ENCODE peak calls at places on chromosomes 4 and X, in ten cellular contexts. I is H1, U is transverse colon, S is GM23338, J is esophagus muscularis mucosa, K is stomach, B is breast epithelium, G is GM12878, A is HCT116, Y is GM12892. W is an unnamed sample.

GRCh38 chrX:135982860-135983259 is 2.4 kb upstream of the SLC9A6 start:
- DNase-seq in I (no peak), U (no peak), S (no peak), J (no peak), K (no peak), B (no peak), G (no peak), A (no peak), Y (no peak), W (no peak)

GRCh38 chr4:77385124-77385969 is 220.3 kb upstream of the CXCL13 start:
- DNase-seq in I (peak), U (peak), S (peak), J (no peak), K (peak), B (peak), G (peak), A (peak), Y (no peak), W (peak)

GRCh38 chr4:102627831-102628523 is 126.8 kb downstream of the NFKB1 start:
- DNase-seq in I (no peak), U (no peak), S (no peak), J (no peak), K (no peak), B (no peak), G (no peak), A (peak), Y (no peak), W (no peak)

GRCh38 chr4:153564630-153565525 is 98.7 kb downstream of the TMEM131L start:
- DNase-seq in I (no peak), U (no peak), S (no peak), J (peak), K (peak), B (no peak), G (no peak), A (no peak), Y (no peak), W (no peak)

GRCh38 chrX:36609653-36610585 is 398.2 kb upstream of the FAM47C start:
- DNase-seq in I (no peak), U (no peak), S (no peak), J (no peak), K (no peak), B (no peak), G (no peak), A (no peak), Y (no peak), W (no peak)

GRCh38 chrX:129876734-129877395 is 29.1 kb upstream of the UTP14A start:
- DNase-seq in I (no peak), U (no peak), S (no peak), J (no peak), K (no peak), B (no peak), G (no peak), A (peak), Y (no peak), W (no peak)

GRCh38 chr4:80948161-80948560 is 82.3 kb upstream of the BMP3 start:
- DNase-seq in I (no peak), U (no peak), S (no peak), J (no peak), K (no peak), B (no peak), G (no peak), A (no peak), Y (no peak), W (no peak)

GRCh38 chr4:118410143-118410542 is 57.3 kb upstream of the PRSS12 start:
- DNase-seq in I (no peak), U (no peak), S (no peak), J (no peak), K (no peak), B (no peak), G (no peak), A (no peak), Y (no peak), W (no peak)

GRCh38 chrX:121356850-121357171 is 309.4 kb downstream of the GLUD2 start:
- DNase-seq in I (no peak), U (no peak), S (no peak), J (no peak), K (no peak), B (no peak), G (no peak), A (no peak), Y (no peak), W (no peak)

GRCh38 chr4:85598936-85599335 is 124.0 kb downstream of the ARHGAP24 start:
- DNase-seq in I (no peak), U (no peak), S (no peak), J (no peak), K (no peak), B (no peak), G (no peak), A (no peak), Y (no peak), W (no peak)

GRCh38 chrX:40845331-40845911 is 110.1 kb upstream of the MED14 start:
- DNase-seq in I (no peak), U (no peak), S (peak), J (no peak), K (no peak), B (no peak), G (no peak), A (no peak), Y (no peak), W (no peak)

GRCh38 chrX:7108995-7109634 is 38.4 kb upstream of the STS start:
- DNase-seq in I (no peak), U (no peak), S (no peak), J (no peak), K (no peak), B (no peak), G (no peak), A (no peak), Y (no peak), W (no peak)

GRCh38 chrX:31038585-31039326 is 33.1 kb downstream of the FTHL17 start:
- DNase-seq in I (peak), U (peak), S (peak), J (no peak), K (peak), B (no peak), G (no peak), A (no peak), Y (no peak), W (no peak)

GRCh38 chr4:70183168-70183939 is 12.2 kb upstream of the ODAM start:
- DNase-seq in I (peak), U (peak), S (peak), J (no peak), K (peak), B (no peak), G (no peak), A (peak), Y (no peak), W (no peak)

GRCh38 chr4:175986-176385 is 51.7 kb downstream of the ZNF718 start:
- DNase-seq in I (no peak), U (no peak), S (no peak), J (no peak), K (no peak), B (no peak), G (no peak), A (no peak), Y (no peak), W (no peak)

GRCh38 chrX:133983974-133984578 is 1.3 kb downstream of the GPC3 start:
- DNase-seq in I (peak), U (no peak), S (peak), J (no peak), K (no peak), B (no peak), G (no peak), A (no peak), Y (no peak), W (no peak)

GRCh38 chr4:156763511-156763910 is 208.1 kb downstream of the PDGFC start:
- DNase-seq in I (no peak), U (no peak), S (no peak), J (no peak), K (no peak), B (no peak), G (no peak), A (no peak), Y (no peak), W (no peak)

DNA sequence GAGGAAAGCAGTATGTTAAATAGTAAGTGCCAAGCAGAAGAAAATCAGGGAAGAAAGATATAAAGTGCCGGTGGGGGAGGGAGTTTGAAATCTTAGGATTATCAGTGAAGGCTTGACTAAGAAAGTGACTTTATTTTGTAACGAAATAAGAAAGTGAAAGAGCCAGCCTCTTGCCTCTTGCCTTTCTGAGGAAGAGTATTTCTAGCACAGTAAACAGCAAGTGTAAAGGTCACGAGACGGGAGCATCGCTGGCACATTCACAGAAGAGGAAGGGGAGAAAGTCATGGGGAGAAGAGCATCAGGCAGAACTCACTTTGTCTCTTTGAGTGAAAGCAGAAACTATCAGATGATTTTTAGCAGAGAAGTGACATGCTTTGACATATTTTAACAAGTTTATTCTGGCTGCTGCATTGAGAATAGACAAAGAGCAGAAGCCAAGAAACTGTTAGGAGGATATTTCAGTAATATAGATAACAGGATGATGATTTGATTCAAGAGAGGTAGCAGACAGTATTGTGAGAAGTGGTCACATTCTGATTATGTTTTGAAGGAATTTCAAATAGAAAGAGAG is 313.8 kb downstream of the CAMK2D start:
- DNase-seq in I (no peak), U (no peak), S (no peak), J (no peak), K (no peak), B (no peak), G (no peak), A (no peak), Y (no peak), W (no peak)
- TF ChIP-seq POLR2AphosphoS5 in I (no peak), U (no peak), S (no peak), J (peak), K (no peak), B (no peak), G (no peak), A (no peak), Y (no peak), W (no peak)

DNA sequence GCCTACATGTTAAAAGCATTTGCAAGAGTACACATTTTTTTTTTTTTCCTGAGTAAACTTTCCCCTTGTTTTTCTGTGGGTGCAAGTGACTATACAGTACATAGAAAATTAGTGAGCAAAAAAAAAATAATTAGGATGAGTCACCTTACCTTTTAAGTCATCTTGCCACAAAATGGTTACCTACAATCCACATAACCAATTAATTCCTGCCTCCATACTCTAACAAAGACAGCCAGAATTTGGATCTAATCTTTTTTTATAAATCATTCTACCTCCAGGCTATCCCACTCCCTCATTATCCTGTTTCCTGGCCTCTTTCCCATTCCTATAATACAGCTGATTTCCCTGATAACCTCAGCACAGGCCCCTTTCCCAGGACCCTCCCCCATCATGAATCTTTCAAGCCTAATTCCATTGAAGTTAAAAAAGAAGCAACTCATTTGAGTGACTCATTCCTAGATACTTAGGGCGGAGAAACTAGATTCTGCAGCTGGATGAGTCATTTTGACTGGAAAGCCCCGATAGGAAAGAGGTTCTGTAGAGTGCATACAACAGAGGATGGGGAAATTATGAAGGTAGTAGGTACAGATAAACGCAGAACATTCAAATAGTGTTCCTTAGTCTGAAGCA is 128.2 kb downstream of the C4orf51 start:
- DNase-seq in I (no peak), U (no peak), S (peak), J (no peak), K (no peak), B (no peak), G (peak), A (peak), Y (no peak), W (no peak)
- TF ChIP-seq POLR2AphosphoS5 in I (no peak), U (no peak), S (no peak), J (no peak), K (no peak), B (no peak), G (no peak), A (peak), Y (no peak), W (no peak)

DNA sequence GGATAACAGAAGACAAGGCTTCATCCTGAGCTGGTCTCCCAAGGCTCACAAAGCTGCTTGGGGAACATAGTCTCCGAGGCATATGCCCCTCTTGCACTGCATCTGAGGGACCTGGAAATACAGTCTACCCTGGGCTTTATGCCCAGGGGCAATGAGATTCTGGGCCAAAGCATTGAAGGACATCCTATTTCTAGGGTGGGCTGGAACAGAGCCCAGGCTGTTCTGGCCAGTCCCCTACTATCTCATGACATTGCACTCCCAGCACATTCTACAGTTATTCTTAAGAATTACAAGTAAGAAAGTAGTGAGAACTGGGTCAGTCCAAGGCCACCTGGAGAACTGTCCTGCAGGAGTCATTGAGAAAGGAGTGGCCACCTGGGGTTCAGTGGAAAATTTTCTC is 107.6 kb downstream of the USP46 start:
- DNase-seq in I (no peak), U (no peak), S (no peak), J (no peak), K (no peak), B (no peak), G (no peak), A (no peak), Y (no peak), W (no peak)
- TF ChIP-seq POLR2AphosphoS5 in I (no peak), U (no peak), S (no peak), J (no peak), K (no peak), B (no peak), G (no peak), A (no peak), Y (no peak), W (no peak)

DNA sequence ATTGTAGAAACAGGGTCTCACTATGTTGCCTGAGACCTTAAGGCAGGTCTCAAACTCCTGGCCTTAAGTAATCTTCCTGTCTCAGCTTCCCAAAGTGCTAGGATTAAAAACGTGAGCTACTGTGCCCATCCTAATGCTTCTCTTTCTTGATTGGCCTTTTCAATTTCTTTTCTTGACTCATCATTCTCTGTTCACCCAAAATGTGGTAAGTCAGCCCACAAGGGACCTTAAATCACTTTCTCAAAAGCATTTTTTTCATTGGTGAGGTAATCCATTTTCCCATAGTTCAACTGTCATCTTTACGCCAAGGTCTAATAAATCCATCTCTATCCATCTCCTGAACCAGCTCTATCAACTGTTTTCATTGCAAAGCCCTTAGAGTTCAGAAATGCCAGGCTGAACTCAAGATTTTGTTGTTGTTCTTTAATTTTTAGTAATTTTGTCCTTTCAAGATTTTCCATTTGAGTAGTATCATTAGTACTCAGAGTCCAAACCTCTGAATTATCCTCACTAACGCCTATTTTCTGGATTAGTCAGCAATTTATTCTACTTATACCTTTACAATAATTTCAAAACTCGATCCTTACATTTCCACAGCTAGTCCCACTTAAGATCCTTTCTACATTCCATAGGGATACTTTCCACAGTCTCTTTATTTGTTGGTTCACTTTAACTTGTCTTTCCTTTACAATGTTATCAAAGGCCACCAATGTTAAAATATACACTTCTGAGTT is 528.6 kb downstream of the IL15 start:
- DNase-seq in I (no peak), U (no peak), S (no peak), J (no peak), K (no peak), B (no peak), G (no peak), A (no peak), Y (no peak), W (no peak)
- TF ChIP-seq POLR2AphosphoS5 in I (no peak), U (no peak), S (no peak), J (no peak), K (no peak), B (no peak), G (no peak), A (no peak), Y (no peak), W (no peak)

GRCh38 chr4:89226665-89227572 is 80.7 kb downstream of the GPRIN3 start:
- DNase-seq in I (peak), U (peak), S (peak), J (no peak), K (peak), B (peak), G (peak), A (peak), Y (no peak), W (no peak)
- TF ChIP-seq POLR2AphosphoS5 in I (no peak), U (no peak), S (no peak), J (no peak), K (peak), B (no peak), G (no peak), A (no peak), Y (no peak), W (no peak)

GRCh38 chr4:71962622-71963264 is 69.1 kb upstream of the NPFFR2 start:
- DNase-seq in I (no peak), U (no peak), S (no peak), J (no peak), K (no peak), B (no peak), G (no peak), A (no peak), Y (no peak), W (no peak)
- TF ChIP-seq POLR2AphosphoS5 in I (no peak), U (no peak), S (no peak), J (no peak), K (no peak), B (no peak), G (no peak), A (no peak), Y (no peak), W (no peak)

GRCh38 chrX:68789966-68790365 is 38.9 kb upstream of the EFNB1 start:
- DNase-seq in I (no peak), U (no peak), S (no peak), J (no peak), K (no peak), B (no peak), G (no peak), A (no peak), Y (no peak), W (no peak)
- TF ChIP-seq POLR2AphosphoS5 in I (no peak), U (no peak), S (no peak), J (no peak), K (no peak), B (no peak), G (no peak), A (no peak), Y (no peak), W (no peak)

DNA sequence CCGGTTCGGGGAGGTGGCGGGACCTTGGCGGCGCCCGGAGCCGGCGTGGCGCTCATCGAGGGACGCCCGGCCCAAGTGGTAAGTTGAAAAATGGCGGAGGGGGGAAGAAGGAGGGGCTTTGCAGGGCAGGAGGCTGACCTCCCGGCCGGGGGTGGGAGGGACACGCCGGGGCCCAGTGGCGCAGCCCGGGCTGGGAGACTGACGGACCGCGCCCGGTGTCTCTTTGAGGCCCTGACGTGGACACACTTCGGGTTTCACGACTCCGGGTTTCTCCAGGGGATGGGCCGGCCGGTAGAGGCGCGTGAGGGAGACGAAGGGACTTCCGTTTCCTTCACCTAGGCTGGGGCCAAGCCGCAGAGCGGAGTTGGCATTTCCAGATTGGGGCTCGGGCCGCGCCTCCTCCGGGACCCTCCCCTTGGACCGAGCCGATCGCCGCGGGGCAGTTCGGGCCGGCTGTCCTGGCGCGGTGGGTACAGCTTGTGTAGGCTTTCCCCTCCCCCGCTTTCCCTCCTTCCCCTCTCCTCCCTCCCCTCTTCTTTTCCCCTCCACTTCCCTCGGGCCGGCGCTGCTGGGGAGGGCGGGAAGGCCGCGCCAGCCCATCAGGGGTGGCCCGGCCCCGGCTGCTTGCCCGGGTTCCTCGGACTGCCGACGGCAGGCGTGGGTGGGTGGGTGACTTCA is at the start of gene XIAP:
- DNase-seq in I (peak), U (peak), S (peak), J (peak), K (peak), B (peak), G (peak), A (peak), Y (peak), W (peak)
- TF ChIP-seq POLR2AphosphoS5 in I (peak), U (peak), S (peak), J (peak), K (peak), B (no peak), G (peak), A (peak), Y (no peak), W (no peak)

DNA sequence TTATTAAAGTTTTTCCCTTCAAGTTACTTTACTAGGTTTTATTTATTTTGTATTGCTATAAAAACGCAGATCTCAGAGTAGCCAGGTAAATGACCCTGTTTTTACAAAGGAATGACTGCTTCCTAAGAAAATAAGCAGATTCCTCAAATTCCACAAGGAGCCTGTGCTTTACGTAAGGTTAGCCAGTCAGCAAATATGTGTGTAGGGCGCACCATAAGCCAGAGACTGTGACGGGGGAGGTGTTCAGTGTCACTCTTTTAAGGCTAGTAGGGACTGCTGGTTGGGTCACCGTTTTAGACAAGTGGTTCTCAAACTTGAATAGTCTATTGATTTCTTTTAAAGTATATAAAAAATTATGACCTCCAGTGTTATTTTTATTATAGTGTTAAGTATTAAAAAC is 119.9 kb downstream of the ANK2 start:
- DNase-seq in I (no peak), U (no peak), S (peak), J (no peak), K (no peak), B (no peak), G (no peak), A (no peak), Y (no peak), W (no peak)
- TF ChIP-seq POLR2AphosphoS5 in I (no peak), U (no peak), S (no peak), J (no peak), K (no peak), B (no peak), G (no peak), A (no peak), Y (no peak), W (no peak)

DNA sequence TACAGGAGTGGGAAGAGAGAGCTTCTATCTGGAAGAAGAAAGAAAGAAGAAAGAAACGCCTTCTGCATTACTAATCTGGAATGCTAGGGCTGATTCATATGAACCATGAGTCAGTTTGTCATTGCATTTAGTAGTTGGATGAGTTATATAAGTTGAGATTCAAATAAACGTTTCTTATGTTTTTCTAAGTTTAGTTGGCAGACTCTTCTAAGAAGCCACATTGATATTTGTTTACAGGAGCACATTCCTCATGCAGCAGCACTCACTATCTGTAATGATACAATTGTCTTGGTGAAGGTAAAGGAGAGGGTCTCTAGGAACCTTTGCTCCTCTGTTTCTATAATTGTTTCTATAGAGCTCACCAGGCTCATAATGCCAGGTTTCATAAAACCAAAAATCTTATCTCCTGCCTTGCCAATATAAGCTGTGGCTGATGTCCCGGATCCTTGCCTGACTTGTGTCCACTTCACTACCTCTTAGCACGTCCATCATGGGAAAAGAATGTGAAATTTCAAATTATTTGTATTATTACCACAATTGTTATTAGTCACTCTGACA is 39.5 kb downstream of the HOPX start:
- DNase-seq in I (no peak), U (no peak), S (no peak), J (no peak), K (no peak), B (no peak), G (no peak), A (peak), Y (no peak), W (no peak)
- TF ChIP-seq POLR2AphosphoS5 in I (no peak), U (no peak), S (no peak), J (no peak), K (no peak), B (no peak), G (no peak), A (peak), Y (no peak), W (no peak)

W was measured in suprapubic skin.